ENCODE peak calls at places on chromosome 14, in nine cellular contexts. R is aorta; B is A549; O is endodermal cell; Q is esophagus squamous epithelium; C is stomach; Z is colonic mucosa; L is CD8-positive, alpha-beta T cell; F is heart right ventricle. U is an unnamed sample.

GRCh38 chr14:37369446-37369845 is 171.7 kb downstream of the MIPOL1 start:
- DNase-seq in R (no peak), B (peak; percentile 6), O (no peak), Q (no peak), C (no peak), Z (no peak), L (no peak), F (no peak), U (no peak)

GRCh38 chr14:94681300-94682060 is 69.3 kb downstream of the SERPINA3 start:
- DNase-seq in R (peak; percentile 65), B (peak; percentile 78), O (peak; percentile 86), Q (no peak), C (peak; percentile 32), Z (peak; percentile 24), L (no peak), F (no peak), U (peak; percentile 56)

GRCh38 chr14:102928412-102929348 is 6.2 kb downstream of the AMN start:
- DNase-seq in R (peak; percentile 90), B (no peak), O (peak; percentile 95), Q (peak; percentile 33), C (peak; percentile 87), Z (peak; percentile 97), L (peak; percentile 84), F (peak; percentile 43), U (peak; percentile 95)

GRCh38 chr14:38389666-38390065 is 133.8 kb upstream of the CLEC14A start:
- DNase-seq in R (no peak), B (no peak), O (no peak), Q (no peak), C (no peak), Z (no peak), L (no peak), F (no peak), U (no peak)

GRCh38 chr14:76705214-76705613 is 56.1 kb upstream of the VASH1 start:
- DNase-seq in R (no peak), B (no peak), O (peak; percentile 13), Q (no peak), C (no peak), Z (no peak), L (no peak), F (no peak), U (no peak)

GRCh38 chr14:101193126-101193844 is 289.8 kb upstream of the RTL1 start:
- DNase-seq in R (no peak), B (no peak), O (no peak), Q (no peak), C (peak; percentile 20), Z (no peak), L (no peak), F (no peak), U (peak; percentile 53)

GRCh38 chr14:37901978-37902377 is 305.7 kb upstream of the SSTR1 start:
- DNase-seq in R (no peak), B (no peak), O (peak; percentile 54), Q (no peak), C (no peak), Z (no peak), L (no peak), F (peak; percentile 66), U (no peak)

GRCh38 chr14:96119947-96120346 is 80.8 kb downstream of the C14orf132 start:
- DNase-seq in R (no peak), B (no peak), O (no peak), Q (no peak), C (no peak), Z (no peak), L (no peak), F (no peak), U (no peak)

GRCh38 chr14:105161314-105161713 is 7.3 kb downstream of the JAG2 start:
- DNase-seq in R (no peak), B (no peak), O (no peak), Q (no peak), C (no peak), Z (no peak), L (no peak), F (no peak), U (no peak)

GRCh38 chr14:20614038-20614840 is 23.1 kb upstream of the RNASE12 start:
- DNase-seq in R (no peak), B (peak; percentile 85), O (peak; percentile 80), Q (no peak), C (no peak), Z (peak; percentile 39), L (no peak), F (no peak), U (no peak)

GRCh38 chr14:72616294-72616693 is 277.6 kb downstream of the DPF3 start:
- DNase-seq in R (no peak), B (no peak), O (no peak), Q (no peak), C (no peak), Z (no peak), L (peak; percentile 9), F (no peak), U (no peak)

DNA sequence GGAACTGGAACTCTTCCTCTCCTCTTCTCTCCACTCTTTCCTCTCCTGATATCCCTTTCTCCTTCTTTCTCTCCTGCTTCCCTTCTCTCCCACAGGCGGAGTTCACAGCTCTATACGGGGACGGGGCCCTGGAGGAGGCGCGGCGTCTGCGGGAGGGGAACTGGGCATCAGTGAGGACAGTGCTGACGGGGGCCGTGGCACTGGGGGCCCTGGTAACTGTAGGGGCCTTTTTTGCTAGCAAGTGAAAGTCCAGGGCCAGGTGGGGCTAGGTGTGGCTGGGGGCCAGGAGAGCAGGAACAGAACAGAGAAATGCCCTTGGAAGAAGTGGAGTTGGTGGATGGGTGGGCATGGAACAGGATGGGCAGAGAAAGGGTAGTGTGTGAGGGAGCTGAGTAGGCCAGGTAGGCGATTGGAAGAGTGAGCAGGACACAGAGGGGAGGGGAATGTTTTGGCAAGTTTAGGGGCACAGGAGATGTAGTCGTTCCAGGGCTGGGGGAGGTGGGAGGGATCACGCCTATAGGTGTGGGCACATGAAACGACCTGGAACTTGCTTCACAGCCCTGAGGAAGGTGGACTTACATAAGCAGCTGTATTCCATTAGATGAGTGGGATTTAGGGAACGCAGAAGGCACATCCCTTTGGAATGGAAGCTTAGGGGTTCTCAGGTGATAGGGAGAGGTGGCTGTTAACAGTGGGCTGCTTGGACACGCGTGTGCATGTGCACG is 2.2 kb downstream of the BCL2L2 start:
- DNase-seq in R (no peak), B (no peak), O (no peak), Q (no peak), C (no peak), Z (no peak), L (no peak), F (no peak), U (no peak)
- H3K27ac ChIP-seq in R (no peak overlapping the region), B (peak overlapping the region; percentile 17), O (no peak overlapping the region), Q (no peak overlapping the region), C (peak overlapping the region; percentile 27), Z (no peak overlapping the region), L (no peak overlapping the region), F (no peak overlapping the region), U (no peak overlapping the region)

GRCh38 chr14:61565181-61565580 is 130.1 kb upstream of the HIF1A start:
- DNase-seq in R (no peak), B (no peak), O (no peak), Q (no peak), C (no peak), Z (no peak), L (no peak), F (no peak), U (no peak)
- H3K4me1 ChIP-seq in R (no peaks in the 10 kb centered on the region), B (peaks cover 82% of the 10 kb centered on the region), O (peaks cover 23% of the 10 kb centered on the region), Q (peaks cover 75% of the 10 kb centered on the region), C (peaks cover 57% of the 10 kb centered on the region), Z (peaks cover 18% of the 10 kb centered on the region), L (peaks cover 15% of the 10 kb centered on the region), F (peaks cover 66% of the 10 kb centered on the region), U (peaks cover 61% of the 10 kb centered on the region)

GRCh38 chr14:31170411-31170810 is 37.2 kb downstream of the HECTD1 start:
- DNase-seq in R (no peak), B (no peak), O (no peak), Q (no peak), C (no peak), Z (no peak), L (no peak), F (no peak), U (no peak)

GRCh38 chr14:31169877-31170276 is 37.7 kb downstream of the HECTD1 start:
- DNase-seq in R (no peak), B (no peak), O (no peak), Q (no peak), C (no peak), Z (no peak), L (no peak), F (no peak), U (no peak)

GRCh38 chr14:31164115-31164514 is 43.5 kb downstream of the HECTD1 start:
- DNase-seq in R (no peak), B (no peak), O (no peak), Q (no peak), C (no peak), Z (no peak), L (no peak), F (no peak), U (no peak)

GRCh38 chr14:31166271-31166561 is 41.4 kb downstream of the HECTD1 start:
- DNase-seq in R (no peak), B (no peak), O (no peak), Q (no peak), C (no peak), Z (no peak), L (no peak), F (no peak), U (no peak)

GRCh38 chr14:31167032-31167431 is 40.6 kb downstream of the HECTD1 start:
- DNase-seq in R (no peak), B (no peak), O (no peak), Q (no peak), C (no peak), Z (no peak), L (no peak), F (no peak), U (no peak)
- H3K27ac ChIP-seq in R (no peak overlapping the region), B (peak overlapping the region; percentile 90), O (no peak overlapping the region), Q (no peak overlapping the region), C (peak overlapping the region; percentile 70), Z (no peak overlapping the region), L (no peak overlapping the region), F (no peak overlapping the region), U (no peak overlapping the region)

GRCh38 chr14:75003250-75004027 is 718 bp downstream of the EIF2B2 start:
- DNase-seq in R (no peak), B (no peak), O (no peak), Q (no peak), C (no peak), Z (peak; percentile 23), L (no peak), F (no peak), U (no peak)

GRCh38 chr14:75001899-75002298 is 822 bp upstream of the EIF2B2 start:
- DNase-seq in R (no peak), B (no peak), O (no peak), Q (no peak), C (no peak), Z (no peak), L (no peak), F (no peak), U (no peak)

GRCh38 chr14:75002392-75003249 is at the start of gene EIF2B2:
- DNase-seq in R (peak; percentile 99), B (peak; percentile 95), O (peak; percentile 100), Q (peak; percentile 90), C (peak; percentile 97), Z (peak; percentile 99), L (peak; percentile 99), F (peak; percentile 99), U (peak; percentile 99)

GRCh38 chr14:75009176-75009575 is 6.5 kb downstream of the EIF2B2 start:
- DNase-seq in R (no peak), B (no peak), O (no peak), Q (no peak), C (no peak), Z (no peak), L (no peak), F (no peak), U (no peak)

GRCh38 chr14:75005357-75005756 is 2.6 kb downstream of the EIF2B2 start:
- DNase-seq in R (no peak), B (no peak), O (no peak), Q (no peak), C (no peak), Z (no peak), L (no peak), F (no peak), U (no peak)
- H3K4me1 ChIP-seq in R (peaks cover 4% of the 10 kb centered on the region), B (peaks cover 8% of the 10 kb centered on the region), O (peaks cover 10% of the 10 kb centered on the region), Q (peaks cover 21% of the 10 kb centered on the region), C (peaks cover 22% of the 10 kb centered on the region), Z (peaks cover 11% of the 10 kb centered on the region), L (peaks cover 19% of the 10 kb centered on the region), F (peaks cover 29% of the 10 kb centered on the region), U (peaks cover 17% of the 10 kb centered on the region)

GRCh38 chr14:68896132-68896531 is 83.0 kb downstream of the ACTN1 start:
- DNase-seq in R (peak; percentile 70), B (no peak), O (peak; percentile 75), Q (no peak), C (no peak), Z (no peak), L (no peak), F (no peak), U (no peak)
- H3K27ac ChIP-seq in R (peak overlapping the region; percentile 78), B (no peak overlapping the region), O (no peak overlapping the region), Q (peak overlapping the region; percentile 52), C (peak overlapping the region; percentile 14), Z (no peak overlapping the region), L (no peak overlapping the region), F (no peak overlapping the region), U (no peak overlapping the region)